ENCODE peak calls at places on chromosomes 1 and 21, in ten cellular contexts. One of them, this sample, is unnamed.

GRCh38 chr1:193827516-193827915 is 641.1 kb upstream of the B3GALT2 start:
- DNase-seq in stimulated activated CD4-positive, alpha-beta T cell treated with anti-CD3 and anti-CD28 coated beads, Interleukin-15, amount 100 ng/mL, for 1 hour: no peak
- DNase-seq in nephron progenitor cell: no peak
- DNase-seq in T-helper 2 cell: no peak
- DNase-seq in NCI-H460: no peak
- DNase-seq in H9: no peak
- DNase-seq in CD8-positive, alpha-beta T cell: no peak
- DNase-seq in stimulated activated naive B cell treated with anti-CD40 and anti-IgM and Interleukin-4, amounts not matched to agents 10 μg/mL and 1 μg/mL and 100 μg/mL, for 72 hours: no peak
- DNase-seq in tibial artery: no peak
- DNase-seq in progenitor cell of endocrine pancreas: no peak
- DNase-seq in this sample: no peak

GRCh38 chr1:59123081-59123675 is 173.7 kb upstream of the FGGY start:
- DNase-seq in stimulated activated CD4-positive, alpha-beta T cell treated with anti-CD3 and anti-CD28 coated beads, Interleukin-15, amount 100 ng/mL, for 1 hour: no peak
- DNase-seq in nephron progenitor cell: no peak
- DNase-seq in T-helper 2 cell: no peak
- DNase-seq in NCI-H460: no peak
- DNase-seq in H9: no peak
- DNase-seq in CD8-positive, alpha-beta T cell: no peak
- DNase-seq in stimulated activated naive B cell treated with anti-CD40 and anti-IgM and Interleukin-4, amounts not matched to agents 10 μg/mL and 1 μg/mL and 100 μg/mL, for 72 hours: no peak
- DNase-seq in tibial artery: no peak
- DNase-seq in progenitor cell of endocrine pancreas: no peak
- DNase-seq in this sample: no peak

GRCh38 chr1:28891256-28891655 is 23.1 kb upstream of the EPB41 start:
- DNase-seq in stimulated activated CD4-positive, alpha-beta T cell treated with anti-CD3 and anti-CD28 coated beads, Interleukin-15, amount 100 ng/mL, for 1 hour: no peak
- DNase-seq in nephron progenitor cell: no peak
- DNase-seq in T-helper 2 cell: no peak
- DNase-seq in NCI-H460: no peak
- DNase-seq in H9: no peak
- DNase-seq in CD8-positive, alpha-beta T cell: no peak
- DNase-seq in stimulated activated naive B cell treated with anti-CD40 and anti-IgM and Interleukin-4, amounts not matched to agents 10 μg/mL and 1 μg/mL and 100 μg/mL, for 72 hours: no peak
- DNase-seq in tibial artery: no peak
- DNase-seq in progenitor cell of endocrine pancreas: no peak
- DNase-seq in this sample: no peak

GRCh38 chr1:157490337-157491165 is 61.8 kb downstream of the FCRL5 start:
- DNase-seq in stimulated activated CD4-positive, alpha-beta T cell treated with anti-CD3 and anti-CD28 coated beads, Interleukin-15, amount 100 ng/mL, for 1 hour: no peak
- DNase-seq in nephron progenitor cell: peak; percentile 89
- DNase-seq in T-helper 2 cell: peak; percentile 17
- DNase-seq in NCI-H460: peak; percentile 67
- DNase-seq in H9: peak; percentile 87
- DNase-seq in CD8-positive, alpha-beta T cell: peak; percentile 19
- DNase-seq in stimulated activated naive B cell treated with anti-CD40 and anti-IgM and Interleukin-4, amounts not matched to agents 10 μg/mL and 1 μg/mL and 100 μg/mL, for 72 hours: peak; percentile 57
- DNase-seq in tibial artery: no peak
- DNase-seq in progenitor cell of endocrine pancreas: peak; percentile 76
- DNase-seq in this sample: no peak

GRCh38 chr1:4977701-4978100 is 323.3 kb downstream of the AJAP1 start:
- DNase-seq in stimulated activated CD4-positive, alpha-beta T cell treated with anti-CD3 and anti-CD28 coated beads, Interleukin-15, amount 100 ng/mL, for 1 hour: no peak
- DNase-seq in nephron progenitor cell: no peak
- DNase-seq in T-helper 2 cell: no peak
- DNase-seq in NCI-H460: no peak
- DNase-seq in H9: no peak
- DNase-seq in CD8-positive, alpha-beta T cell: no peak
- DNase-seq in stimulated activated naive B cell treated with anti-CD40 and anti-IgM and Interleukin-4, amounts not matched to agents 10 μg/mL and 1 μg/mL and 100 μg/mL, for 72 hours: no peak
- DNase-seq in tibial artery: no peak
- DNase-seq in progenitor cell of endocrine pancreas: no peak
- DNase-seq in this sample: no peak

GRCh38 chr1:200558866-200559459 is 61.6 kb downstream of the KIF14 start:
- DNase-seq in stimulated activated CD4-positive, alpha-beta T cell treated with anti-CD3 and anti-CD28 coated beads, Interleukin-15, amount 100 ng/mL, for 1 hour: no peak
- DNase-seq in nephron progenitor cell: no peak
- DNase-seq in T-helper 2 cell: no peak
- DNase-seq in NCI-H460: peak; percentile 54
- DNase-seq in H9: no peak
- DNase-seq in CD8-positive, alpha-beta T cell: no peak
- DNase-seq in stimulated activated naive B cell treated with anti-CD40 and anti-IgM and Interleukin-4, amounts not matched to agents 10 μg/mL and 1 μg/mL and 100 μg/mL, for 72 hours: no peak
- DNase-seq in tibial artery: no peak
- DNase-seq in progenitor cell of endocrine pancreas: no peak
- DNase-seq in this sample: peak; percentile 29

GRCh38 chr1:31580891-31581603 is 4.7 kb downstream of the TINAGL1 start:
- DNase-seq in stimulated activated CD4-positive, alpha-beta T cell treated with anti-CD3 and anti-CD28 coated beads, Interleukin-15, amount 100 ng/mL, for 1 hour: no peak
- DNase-seq in nephron progenitor cell: no peak
- DNase-seq in T-helper 2 cell: no peak
- DNase-seq in NCI-H460: no peak
- DNase-seq in H9: no peak
- DNase-seq in CD8-positive, alpha-beta T cell: no peak
- DNase-seq in stimulated activated naive B cell treated with anti-CD40 and anti-IgM and Interleukin-4, amounts not matched to agents 10 μg/mL and 1 μg/mL and 100 μg/mL, for 72 hours: no peak
- DNase-seq in tibial artery: no peak
- DNase-seq in progenitor cell of endocrine pancreas: no peak
- DNase-seq in this sample: no peak

GRCh38 chr1:101314244-101314643 is 77.4 kb downstream of the S1PR1 start:
- DNase-seq in stimulated activated CD4-positive, alpha-beta T cell treated with anti-CD3 and anti-CD28 coated beads, Interleukin-15, amount 100 ng/mL, for 1 hour: no peak
- DNase-seq in nephron progenitor cell: no peak
- DNase-seq in T-helper 2 cell: no peak
- DNase-seq in NCI-H460: no peak
- DNase-seq in H9: no peak
- DNase-seq in CD8-positive, alpha-beta T cell: no peak
- DNase-seq in stimulated activated naive B cell treated with anti-CD40 and anti-IgM and Interleukin-4, amounts not matched to agents 10 μg/mL and 1 μg/mL and 100 μg/mL, for 72 hours: no peak
- DNase-seq in tibial artery: no peak
- DNase-seq in progenitor cell of endocrine pancreas: no peak
- DNase-seq in this sample: peak; percentile 81

GRCh38 chr1:190658907-190659306 is 181.2 kb upstream of the BRINP3 start:
- DNase-seq in stimulated activated CD4-positive, alpha-beta T cell treated with anti-CD3 and anti-CD28 coated beads, Interleukin-15, amount 100 ng/mL, for 1 hour: no peak
- DNase-seq in nephron progenitor cell: no peak
- DNase-seq in T-helper 2 cell: no peak
- DNase-seq in NCI-H460: no peak
- DNase-seq in H9: no peak
- DNase-seq in CD8-positive, alpha-beta T cell: no peak
- DNase-seq in stimulated activated naive B cell treated with anti-CD40 and anti-IgM and Interleukin-4, amounts not matched to agents 10 μg/mL and 1 μg/mL and 100 μg/mL, for 72 hours: no peak
- DNase-seq in tibial artery: no peak
- DNase-seq in progenitor cell of endocrine pancreas: no peak
- DNase-seq in this sample: no peak

GRCh38 chr21:21148009-21148408 is 149.8 kb downstream of the NCAM2 start:
- DNase-seq in stimulated activated CD4-positive, alpha-beta T cell treated with anti-CD3 and anti-CD28 coated beads, Interleukin-15, amount 100 ng/mL, for 1 hour: no peak
- DNase-seq in nephron progenitor cell: no peak
- DNase-seq in T-helper 2 cell: no peak
- DNase-seq in NCI-H460: no peak
- DNase-seq in H9: no peak
- DNase-seq in CD8-positive, alpha-beta T cell: no peak
- DNase-seq in stimulated activated naive B cell treated with anti-CD40 and anti-IgM and Interleukin-4, amounts not matched to agents 10 μg/mL and 1 μg/mL and 100 μg/mL, for 72 hours: no peak
- DNase-seq in tibial artery: no peak
- DNase-seq in progenitor cell of endocrine pancreas: no peak
- DNase-seq in this sample: no peak

GRCh38 chr1:53066941-53067738 is 5.1 kb downstream of the PODN start:
- DNase-seq in stimulated activated CD4-positive, alpha-beta T cell treated with anti-CD3 and anti-CD28 coated beads, Interleukin-15, amount 100 ng/mL, for 1 hour: no peak
- DNase-seq in nephron progenitor cell: no peak
- DNase-seq in T-helper 2 cell: no peak
- DNase-seq in NCI-H460: no peak
- DNase-seq in H9: no peak
- DNase-seq in CD8-positive, alpha-beta T cell: no peak
- DNase-seq in stimulated activated naive B cell treated with anti-CD40 and anti-IgM and Interleukin-4, amounts not matched to agents 10 μg/mL and 1 μg/mL and 100 μg/mL, for 72 hours: no peak
- DNase-seq in tibial artery: no peak
- DNase-seq in progenitor cell of endocrine pancreas: no peak
- DNase-seq in this sample: no peak

GRCh38 chr1:10900691-10901090 is 104.2 kb upstream of the CASZ1 start:
- DNase-seq in stimulated activated CD4-positive, alpha-beta T cell treated with anti-CD3 and anti-CD28 coated beads, Interleukin-15, amount 100 ng/mL, for 1 hour: no peak
- DNase-seq in nephron progenitor cell: no peak
- DNase-seq in T-helper 2 cell: no peak
- DNase-seq in NCI-H460: no peak
- DNase-seq in H9: no peak
- DNase-seq in CD8-positive, alpha-beta T cell: no peak
- DNase-seq in stimulated activated naive B cell treated with anti-CD40 and anti-IgM and Interleukin-4, amounts not matched to agents 10 μg/mL and 1 μg/mL and 100 μg/mL, for 72 hours: no peak
- DNase-seq in tibial artery: no peak
- DNase-seq in progenitor cell of endocrine pancreas: no peak
- DNase-seq in this sample: no peak

GRCh38 chr1:78340006-78340405 is 150.8 kb upstream of the PTGFR start:
- DNase-seq in stimulated activated CD4-positive, alpha-beta T cell treated with anti-CD3 and anti-CD28 coated beads, Interleukin-15, amount 100 ng/mL, for 1 hour: no peak
- DNase-seq in nephron progenitor cell: no peak
- DNase-seq in T-helper 2 cell: no peak
- DNase-seq in NCI-H460: no peak
- DNase-seq in H9: no peak
- DNase-seq in CD8-positive, alpha-beta T cell: no peak
- DNase-seq in stimulated activated naive B cell treated with anti-CD40 and anti-IgM and Interleukin-4, amounts not matched to agents 10 μg/mL and 1 μg/mL and 100 μg/mL, for 72 hours: no peak
- DNase-seq in tibial artery: no peak
- DNase-seq in progenitor cell of endocrine pancreas: no peak
- DNase-seq in this sample: peak; percentile 22

GRCh38 chr21:39084979-39085729 is 98.1 kb downstream of the PSMG1 start:
- DNase-seq in stimulated activated CD4-positive, alpha-beta T cell treated with anti-CD3 and anti-CD28 coated beads, Interleukin-15, amount 100 ng/mL, for 1 hour: no peak
- DNase-seq in nephron progenitor cell: no peak
- DNase-seq in T-helper 2 cell: no peak
- DNase-seq in NCI-H460: no peak
- DNase-seq in H9: no peak
- DNase-seq in CD8-positive, alpha-beta T cell: no peak
- DNase-seq in stimulated activated naive B cell treated with anti-CD40 and anti-IgM and Interleukin-4, amounts not matched to agents 10 μg/mL and 1 μg/mL and 100 μg/mL, for 72 hours: no peak
- DNase-seq in tibial artery: peak; percentile 57
- DNase-seq in progenitor cell of endocrine pancreas: no peak
- DNase-seq in this sample: no peak

GRCh38 chr1:212139526-212140137 is 104.1 kb downstream of the DTL start:
- DNase-seq in stimulated activated CD4-positive, alpha-beta T cell treated with anti-CD3 and anti-CD28 coated beads, Interleukin-15, amount 100 ng/mL, for 1 hour: no peak
- DNase-seq in nephron progenitor cell: no peak
- DNase-seq in T-helper 2 cell: no peak
- DNase-seq in NCI-H460: no peak
- DNase-seq in H9: no peak
- DNase-seq in CD8-positive, alpha-beta T cell: no peak
- DNase-seq in stimulated activated naive B cell treated with anti-CD40 and anti-IgM and Interleukin-4, amounts not matched to agents 10 μg/mL and 1 μg/mL and 100 μg/mL, for 72 hours: no peak
- DNase-seq in tibial artery: no peak
- DNase-seq in progenitor cell of endocrine pancreas: no peak
- DNase-seq in this sample: no peak

GRCh38 chr1:10679521-10680220 is 116.8 kb downstream of the CASZ1 start:
- DNase-seq in stimulated activated CD4-positive, alpha-beta T cell treated with anti-CD3 and anti-CD28 coated beads, Interleukin-15, amount 100 ng/mL, for 1 hour: no peak
- DNase-seq in nephron progenitor cell: peak; percentile 73
- DNase-seq in T-helper 2 cell: no peak
- DNase-seq in NCI-H460: peak; percentile 11
- DNase-seq in H9: peak; percentile 91
- DNase-seq in CD8-positive, alpha-beta T cell: no peak
- DNase-seq in stimulated activated naive B cell treated with anti-CD40 and anti-IgM and Interleukin-4, amounts not matched to agents 10 μg/mL and 1 μg/mL and 100 μg/mL, for 72 hours: no peak
- DNase-seq in tibial artery: no peak
- DNase-seq in progenitor cell of endocrine pancreas: no peak
- DNase-seq in this sample: no peak

This sample was measured in epithelial cell of proximal tubule.